ENCODE peak calls at places on chromosomes 5 and 9, in nine cellular contexts. A is T follicular helper cell; W is activated CD4-positive, CD25-positive, alpha-beta regulatory T cell treated with anti-CD3 and anti-CD28 coated beads, Interleukin-2, amount 50 U/mL, for 16 hours; G is IMR-90; P is H9; R is lower leg skin; H is ACHN; E is heart right ventricle; Y is LoVo. T is an unnamed sample.

GRCh38 chr9:137058651-137059234 is 4.9 kb upstream of the ENTPD2 start:
- DNase-seq in A (no peak), W (no peak), G (no peak), P (no peak), R (no peak), H (no peak), E (no peak), Y (no peak), T (no peak)

GRCh38 chr5:151006704-151007334 is 13.6 kb upstream of the GPX3 start:
- DNase-seq in A (no peak), W (no peak), G (no peak), P (no peak), R (peak), H (no peak), E (peak), Y (no peak), T (no peak)

GRCh38 chr5:142109356-142110045 is 922 bp downstream of the NDFIP1 start:
- DNase-seq in A (no peak), W (no peak), G (peak), P (no peak), R (no peak), H (no peak), E (no peak), Y (no peak), T (peak)

GRCh38 chr5:37926732-37927131 is 86.9 kb upstream of the GDNF start:
- DNase-seq in A (no peak), W (no peak), G (peak), P (no peak), R (no peak), H (no peak), E (no peak), Y (no peak), T (no peak)

GRCh38 chr5:143051244-143052058 is 281.3 kb downstream of the ARHGAP26 start:
- DNase-seq in A (no peak), W (no peak), G (peak), P (no peak), R (no peak), H (peak), E (no peak), Y (no peak), T (no peak)

GRCh38 chr9:98259791-98260190 is 4.3 kb upstream of the TBC1D2 start:
- DNase-seq in A (no peak), W (no peak), G (no peak), P (no peak), R (no peak), H (no peak), E (no peak), Y (no peak), T (no peak)

GRCh38 chr5:117621921-117622320 is 1047.3 kb upstream of the SEMA6A start:
- DNase-seq in A (no peak), W (no peak), G (no peak), P (no peak), R (no peak), H (no peak), E (no peak), Y (no peak), T (no peak)

GRCh38 chr9:121926417-121926816 is 166.7 kb downstream of the TTLL11 start:
- DNase-seq in A (no peak), W (no peak), G (no peak), P (no peak), R (no peak), H (no peak), E (no peak), Y (no peak), T (no peak)

GRCh38 chr5:169581580-169582227 is 1.9 kb upstream of the SPDL1 start:
- DNase-seq in A (peak), W (peak), G (peak), P (peak), R (peak), H (peak), E (no peak), Y (peak), T (peak)

GRCh38 chr9:101705135-101705661 is 33.2 kb downstream of the GRIN3A start:
- DNase-seq in A (no peak), W (no peak), G (no peak), P (peak), R (peak), H (peak), E (peak), Y (peak), T (peak)

GRCh38 chr9:87829756-87830155 is 52.9 kb upstream of the SPATA31E1 start:
- DNase-seq in A (no peak), W (no peak), G (no peak), P (no peak), R (no peak), H (no peak), E (no peak), Y (no peak), T (no peak)

GRCh38 chr5:81848368-81848767 is 97.5 kb upstream of the SSBP2 start:
- DNase-seq in A (no peak), W (no peak), G (no peak), P (no peak), R (no peak), H (no peak), E (no peak), Y (no peak), T (no peak)

GRCh38 chr5:51272957-51273356 is 110.3 kb upstream of the ISL1 start:
- DNase-seq in A (no peak), W (no peak), G (no peak), P (no peak), R (no peak), H (no peak), E (no peak), Y (no peak), T (no peak)

GRCh38 chr5:57417981-57418380 is 64.6 kb downstream of the ACTBL2 start:
- DNase-seq in A (no peak), W (no peak), G (no peak), P (no peak), R (no peak), H (no peak), E (no peak), Y (no peak), T (no peak)

GRCh38 chr9:134709512-134710270 is 68.1 kb downstream of the COL5A1 start:
- DNase-seq in A (no peak), W (no peak), G (peak), P (no peak), R (peak), H (no peak), E (peak), Y (no peak), T (no peak)

GRCh38 chr9:87596862-87597261 is 99.2 kb downstream of the DAPK1 start:
- DNase-seq in A (no peak), W (no peak), G (no peak), P (no peak), R (no peak), H (no peak), E (peak), Y (no peak), T (no peak)

GRCh38 chr5:98069876-98070512 is 703.5 kb upstream of the RGMB start:
- DNase-seq in A (no peak), W (no peak), G (peak), P (no peak), R (no peak), H (peak), E (no peak), Y (no peak), T (no peak)

GRCh38 chr9:91223000-91223399 is 138.7 kb downstream of the AUH start:
- DNase-seq in A (no peak), W (no peak), G (no peak), P (no peak), R (no peak), H (no peak), E (no peak), Y (no peak), T (no peak)

GRCh38 chr9:117958726-117959125 is 254.5 kb downstream of the TLR4 start:
- DNase-seq in A (no peak), W (no peak), G (no peak), P (peak), R (no peak), H (no peak), E (no peak), Y (no peak), T (no peak)

GRCh38 chr5:425714-426113 is 17.3 kb upstream of the EXOC3 start:
- DNase-seq in A (no peak), W (no peak), G (no peak), P (no peak), R (no peak), H (peak), E (no peak), Y (no peak), T (no peak)

GRCh38 chr9:5714501-5715401 is 85.8 kb downstream of the RIC1 start:
- DNase-seq in A (no peak), W (no peak), G (peak), P (no peak), R (no peak), H (peak), E (no peak), Y (peak), T (no peak)

GRCh38 chr5:21791304-21791703 is 1061.8 kb downstream of the CDH12 start:
- DNase-seq in A (no peak), W (no peak), G (peak), P (no peak), R (no peak), H (no peak), E (no peak), Y (no peak), T (no peak)

GRCh38 chr9:14347408-14348224 is 33.7 kb upstream of the NFIB start:
- DNase-seq in A (no peak), W (no peak), G (no peak), P (peak), R (no peak), H (peak), E (peak), Y (peak), T (no peak)

GRCh38 chr9:846852-847251 is 5.4 kb downstream of the DMRT1 start:
- DNase-seq in A (no peak), W (no peak), G (no peak), P (peak), R (no peak), H (no peak), E (no peak), Y (peak), T (no peak)

GRCh38 chr9:129231759-129232158 is 53.7 kb upstream of the IER5L start:
- DNase-seq in A (no peak), W (no peak), G (no peak), P (no peak), R (no peak), H (no peak), E (no peak), Y (no peak), T (no peak)

GRCh38 chr5:37777472-37778135 is 62.2 kb downstream of the GDNF start:
- DNase-seq in A (no peak), W (no peak), G (peak), P (no peak), R (no peak), H (no peak), E (no peak), Y (no peak), T (no peak)

GRCh38 chr5:20575515-20575914 is 587.5 kb upstream of the CDH18 start:
- DNase-seq in A (no peak), W (no peak), G (no peak), P (no peak), R (no peak), H (peak), E (no peak), Y (no peak), T (no peak)

GRCh38 chr5:171606414-171607024 is 179.1 kb upstream of the SMIM23 start:
- DNase-seq in A (no peak), W (no peak), G (peak), P (no peak), R (no peak), H (peak), E (no peak), Y (peak), T (no peak)